ENCODE peak calls at places on chromosomes 13 and 19, in nine cellular contexts. One of them, this sample, is unnamed.

GRCh38 chr13:106354961-106355360 is 180.5 kb downstream of the EFNB2 start:
- DNase-seq in EL: no peak
- DNase-seq in activated CD4-positive, alpha-beta memory T cell treated with anti-CD3 and anti-CD28 coated beads, Interleukin-2, amount 10 ng/mL, durations not matched to agents 7 days and 5 days: no peak
- DNase-seq in dorsolateral prefrontal cortex: no peak
- DNase-seq in amniotic epithelial cell: no peak
- DNase-seq in IMR-90: no peak
- DNase-seq in heart left ventricle: no peak
- DNase-seq in stimulated activated CD8-positive, alpha-beta memory T cell treated with anti-CD3 and anti-CD28 coated beads, Interleukin-15, amount 100 ng/mL, for 1 hour: no peak
- DNase-seq in stimulated activated CD4-positive, alpha-beta T cell treated with anti-CD3 and anti-CD28 coated beads, TNF-alpha, amount 100 ng/mL, for 4 hours: no peak
- DNase-seq in this sample: no peak

GRCh38 chr19:42066075-42066754 is 3.8 kb downstream of the GRIK5 start:
- DNase-seq in EL: peak; percentile 15
- DNase-seq in activated CD4-positive, alpha-beta memory T cell treated with anti-CD3 and anti-CD28 coated beads, Interleukin-2, amount 10 ng/mL, durations not matched to agents 7 days and 5 days: peak; percentile 45
- DNase-seq in dorsolateral prefrontal cortex: peak; percentile 63
- DNase-seq in amniotic epithelial cell: peak; percentile 37
- DNase-seq in IMR-90: peak; percentile 19
- DNase-seq in heart left ventricle: no peak
- DNase-seq in stimulated activated CD8-positive, alpha-beta memory T cell treated with anti-CD3 and anti-CD28 coated beads, Interleukin-15, amount 100 ng/mL, for 1 hour: no peak
- DNase-seq in stimulated activated CD4-positive, alpha-beta T cell treated with anti-CD3 and anti-CD28 coated beads, TNF-alpha, amount 100 ng/mL, for 4 hours: no peak
- DNase-seq in this sample: no peak

GRCh38 chr13:22278336-22278929 is 607.6 kb downstream of the FGF9 start:
- DNase-seq in EL: no peak
- DNase-seq in activated CD4-positive, alpha-beta memory T cell treated with anti-CD3 and anti-CD28 coated beads, Interleukin-2, amount 10 ng/mL, durations not matched to agents 7 days and 5 days: peak; percentile 65
- DNase-seq in dorsolateral prefrontal cortex: no peak
- DNase-seq in amniotic epithelial cell: peak; percentile 4
- DNase-seq in IMR-90: peak; percentile 63
- DNase-seq in heart left ventricle: no peak
- DNase-seq in stimulated activated CD8-positive, alpha-beta memory T cell treated with anti-CD3 and anti-CD28 coated beads, Interleukin-15, amount 100 ng/mL, for 1 hour: peak; percentile 58
- DNase-seq in stimulated activated CD4-positive, alpha-beta T cell treated with anti-CD3 and anti-CD28 coated beads, TNF-alpha, amount 100 ng/mL, for 4 hours: peak; percentile 26
- DNase-seq in this sample: peak; percentile 49

GRCh38 chr19:35592226-35592625 is 6.3 kb downstream of the PMIS2 start:
- DNase-seq in EL: peak; percentile 29
- DNase-seq in activated CD4-positive, alpha-beta memory T cell treated with anti-CD3 and anti-CD28 coated beads, Interleukin-2, amount 10 ng/mL, durations not matched to agents 7 days and 5 days: no peak
- DNase-seq in dorsolateral prefrontal cortex: no peak
- DNase-seq in amniotic epithelial cell: peak; percentile 40
- DNase-seq in IMR-90: peak; percentile 37
- DNase-seq in heart left ventricle: no peak
- DNase-seq in stimulated activated CD8-positive, alpha-beta memory T cell treated with anti-CD3 and anti-CD28 coated beads, Interleukin-15, amount 100 ng/mL, for 1 hour: no peak
- DNase-seq in stimulated activated CD4-positive, alpha-beta T cell treated with anti-CD3 and anti-CD28 coated beads, TNF-alpha, amount 100 ng/mL, for 4 hours: no peak
- DNase-seq in this sample: no peak

GRCh38 chr19:12996542-12997094 is 1.3 kb downstream of the NFIX start:
- DNase-seq in EL: peak; percentile 57
- DNase-seq in activated CD4-positive, alpha-beta memory T cell treated with anti-CD3 and anti-CD28 coated beads, Interleukin-2, amount 10 ng/mL, durations not matched to agents 7 days and 5 days: no peak
- DNase-seq in dorsolateral prefrontal cortex: peak; percentile 70
- DNase-seq in amniotic epithelial cell: no peak
- DNase-seq in IMR-90: peak; percentile 22
- DNase-seq in heart left ventricle: peak; percentile 76
- DNase-seq in stimulated activated CD8-positive, alpha-beta memory T cell treated with anti-CD3 and anti-CD28 coated beads, Interleukin-15, amount 100 ng/mL, for 1 hour: no peak
- DNase-seq in stimulated activated CD4-positive, alpha-beta T cell treated with anti-CD3 and anti-CD28 coated beads, TNF-alpha, amount 100 ng/mL, for 4 hours: no peak
- DNase-seq in this sample: no peak

GRCh38 chr19:55005684-55006488 is 32.2 kb downstream of the GP6 start:
- DNase-seq in EL: peak; percentile 25
- DNase-seq in activated CD4-positive, alpha-beta memory T cell treated with anti-CD3 and anti-CD28 coated beads, Interleukin-2, amount 10 ng/mL, durations not matched to agents 7 days and 5 days: peak; percentile 71
- DNase-seq in dorsolateral prefrontal cortex: no peak
- DNase-seq in amniotic epithelial cell: peak; percentile 52
- DNase-seq in IMR-90: no peak
- DNase-seq in heart left ventricle: no peak
- DNase-seq in stimulated activated CD8-positive, alpha-beta memory T cell treated with anti-CD3 and anti-CD28 coated beads, Interleukin-15, amount 100 ng/mL, for 1 hour: peak; percentile 4
- DNase-seq in stimulated activated CD4-positive, alpha-beta T cell treated with anti-CD3 and anti-CD28 coated beads, TNF-alpha, amount 100 ng/mL, for 4 hours: peak; percentile 8
- DNase-seq in this sample: peak; percentile 82

GRCh38 chr13:24074687-24075086 is 85.8 kb upstream of the SPATA13 start:
- DNase-seq in EL: no peak
- DNase-seq in activated CD4-positive, alpha-beta memory T cell treated with anti-CD3 and anti-CD28 coated beads, Interleukin-2, amount 10 ng/mL, durations not matched to agents 7 days and 5 days: no peak
- DNase-seq in dorsolateral prefrontal cortex: no peak
- DNase-seq in amniotic epithelial cell: no peak
- DNase-seq in IMR-90: no peak
- DNase-seq in heart left ventricle: no peak
- DNase-seq in stimulated activated CD8-positive, alpha-beta memory T cell treated with anti-CD3 and anti-CD28 coated beads, Interleukin-15, amount 100 ng/mL, for 1 hour: no peak
- DNase-seq in stimulated activated CD4-positive, alpha-beta T cell treated with anti-CD3 and anti-CD28 coated beads, TNF-alpha, amount 100 ng/mL, for 4 hours: no peak
- DNase-seq in this sample: no peak

GRCh38 chr19:40217921-40218890 is at the start of gene TTC9B:
- DNase-seq in EL: no peak
- DNase-seq in activated CD4-positive, alpha-beta memory T cell treated with anti-CD3 and anti-CD28 coated beads, Interleukin-2, amount 10 ng/mL, durations not matched to agents 7 days and 5 days: peak; percentile 52
- DNase-seq in dorsolateral prefrontal cortex: peak; percentile 79
- DNase-seq in amniotic epithelial cell: no peak
- DNase-seq in IMR-90: no peak
- DNase-seq in heart left ventricle: peak; percentile 64
- DNase-seq in stimulated activated CD8-positive, alpha-beta memory T cell treated with anti-CD3 and anti-CD28 coated beads, Interleukin-15, amount 100 ng/mL, for 1 hour: peak; percentile 12
- DNase-seq in stimulated activated CD4-positive, alpha-beta T cell treated with anti-CD3 and anti-CD28 coated beads, TNF-alpha, amount 100 ng/mL, for 4 hours: no peak
- DNase-seq in this sample: peak; percentile 47

GRCh38 chr13:86986448-86986847 is 684.7 kb upstream of the SLITRK5 start:
- DNase-seq in EL: no peak
- DNase-seq in activated CD4-positive, alpha-beta memory T cell treated with anti-CD3 and anti-CD28 coated beads, Interleukin-2, amount 10 ng/mL, durations not matched to agents 7 days and 5 days: no peak
- DNase-seq in dorsolateral prefrontal cortex: no peak
- DNase-seq in amniotic epithelial cell: peak; percentile 60
- DNase-seq in IMR-90: peak; percentile 25
- DNase-seq in heart left ventricle: no peak
- DNase-seq in stimulated activated CD8-positive, alpha-beta memory T cell treated with anti-CD3 and anti-CD28 coated beads, Interleukin-15, amount 100 ng/mL, for 1 hour: no peak
- DNase-seq in stimulated activated CD4-positive, alpha-beta T cell treated with anti-CD3 and anti-CD28 coated beads, TNF-alpha, amount 100 ng/mL, for 4 hours: no peak
- DNase-seq in this sample: no peak

GRCh38 chr13:42377640-42378382 is 105.9 kb downstream of the AKAP11 start:
- DNase-seq in EL: no peak
- DNase-seq in activated CD4-positive, alpha-beta memory T cell treated with anti-CD3 and anti-CD28 coated beads, Interleukin-2, amount 10 ng/mL, durations not matched to agents 7 days and 5 days: peak; percentile 55
- DNase-seq in dorsolateral prefrontal cortex: no peak
- DNase-seq in amniotic epithelial cell: no peak
- DNase-seq in IMR-90: no peak
- DNase-seq in heart left ventricle: no peak
- DNase-seq in stimulated activated CD8-positive, alpha-beta memory T cell treated with anti-CD3 and anti-CD28 coated beads, Interleukin-15, amount 100 ng/mL, for 1 hour: no peak
- DNase-seq in stimulated activated CD4-positive, alpha-beta T cell treated with anti-CD3 and anti-CD28 coated beads, TNF-alpha, amount 100 ng/mL, for 4 hours: no peak
- DNase-seq in this sample: peak; percentile 80

GRCh38 chr13:53126803-53127202 is 98.2 kb downstream of the OLFM4 start:
- DNase-seq in EL: peak; percentile 46
- DNase-seq in activated CD4-positive, alpha-beta memory T cell treated with anti-CD3 and anti-CD28 coated beads, Interleukin-2, amount 10 ng/mL, durations not matched to agents 7 days and 5 days: no peak
- DNase-seq in dorsolateral prefrontal cortex: no peak
- DNase-seq in amniotic epithelial cell: no peak
- DNase-seq in IMR-90: peak; percentile 65
- DNase-seq in heart left ventricle: no peak
- DNase-seq in stimulated activated CD8-positive, alpha-beta memory T cell treated with anti-CD3 and anti-CD28 coated beads, Interleukin-15, amount 100 ng/mL, for 1 hour: no peak
- DNase-seq in stimulated activated CD4-positive, alpha-beta T cell treated with anti-CD3 and anti-CD28 coated beads, TNF-alpha, amount 100 ng/mL, for 4 hours: no peak
- DNase-seq in this sample: no peak

GRCh38 chr13:95337597-95337996 is 36.3 kb upstream of the ABCC4 start:
- DNase-seq in EL: no peak
- DNase-seq in activated CD4-positive, alpha-beta memory T cell treated with anti-CD3 and anti-CD28 coated beads, Interleukin-2, amount 10 ng/mL, durations not matched to agents 7 days and 5 days: no peak
- DNase-seq in dorsolateral prefrontal cortex: no peak
- DNase-seq in amniotic epithelial cell: peak; percentile 17
- DNase-seq in IMR-90: no peak
- DNase-seq in heart left ventricle: no peak
- DNase-seq in stimulated activated CD8-positive, alpha-beta memory T cell treated with anti-CD3 and anti-CD28 coated beads, Interleukin-15, amount 100 ng/mL, for 1 hour: no peak
- DNase-seq in stimulated activated CD4-positive, alpha-beta T cell treated with anti-CD3 and anti-CD28 coated beads, TNF-alpha, amount 100 ng/mL, for 4 hours: no peak
- DNase-seq in this sample: no peak

GRCh38 chr13:76884571-76885202 is 1.5 kb downstream of the KCTD12 start:
- DNase-seq in EL: peak; percentile 17
- DNase-seq in activated CD4-positive, alpha-beta memory T cell treated with anti-CD3 and anti-CD28 coated beads, Interleukin-2, amount 10 ng/mL, durations not matched to agents 7 days and 5 days: no peak
- DNase-seq in dorsolateral prefrontal cortex: no peak
- DNase-seq in amniotic epithelial cell: peak; percentile 76
- DNase-seq in IMR-90: peak; percentile 20
- DNase-seq in heart left ventricle: no peak
- DNase-seq in stimulated activated CD8-positive, alpha-beta memory T cell treated with anti-CD3 and anti-CD28 coated beads, Interleukin-15, amount 100 ng/mL, for 1 hour: no peak
- DNase-seq in stimulated activated CD4-positive, alpha-beta T cell treated with anti-CD3 and anti-CD28 coated beads, TNF-alpha, amount 100 ng/mL, for 4 hours: no peak
- DNase-seq in this sample: no peak

GRCh38 chr19:7078007-7078406 is 8.5 kb downstream of the ZNF557 start:
- DNase-seq in EL: no peak
- DNase-seq in activated CD4-positive, alpha-beta memory T cell treated with anti-CD3 and anti-CD28 coated beads, Interleukin-2, amount 10 ng/mL, durations not matched to agents 7 days and 5 days: no peak
- DNase-seq in dorsolateral prefrontal cortex: no peak
- DNase-seq in amniotic epithelial cell: peak; percentile 21
- DNase-seq in IMR-90: no peak
- DNase-seq in heart left ventricle: no peak
- DNase-seq in stimulated activated CD8-positive, alpha-beta memory T cell treated with anti-CD3 and anti-CD28 coated beads, Interleukin-15, amount 100 ng/mL, for 1 hour: no peak
- DNase-seq in stimulated activated CD4-positive, alpha-beta T cell treated with anti-CD3 and anti-CD28 coated beads, TNF-alpha, amount 100 ng/mL, for 4 hours: no peak
- DNase-seq in this sample: no peak

GRCh38 chr13:30002577-30002976 is 152.2 kb upstream of the UBL3 start:
- DNase-seq in EL: peak; percentile 88
- DNase-seq in activated CD4-positive, alpha-beta memory T cell treated with anti-CD3 and anti-CD28 coated beads, Interleukin-2, amount 10 ng/mL, durations not matched to agents 7 days and 5 days: no peak
- DNase-seq in dorsolateral prefrontal cortex: no peak
- DNase-seq in amniotic epithelial cell: peak; percentile 95
- DNase-seq in IMR-90: peak; percentile 85
- DNase-seq in heart left ventricle: no peak
- DNase-seq in stimulated activated CD8-positive, alpha-beta memory T cell treated with anti-CD3 and anti-CD28 coated beads, Interleukin-15, amount 100 ng/mL, for 1 hour: no peak
- DNase-seq in stimulated activated CD4-positive, alpha-beta T cell treated with anti-CD3 and anti-CD28 coated beads, TNF-alpha, amount 100 ng/mL, for 4 hours: no peak
- DNase-seq in this sample: no peak

GRCh38 chr13:90205081-90205480 is 1142.4 kb upstream of the MIR17HG start:
- DNase-seq in EL: no peak
- DNase-seq in activated CD4-positive, alpha-beta memory T cell treated with anti-CD3 and anti-CD28 coated beads, Interleukin-2, amount 10 ng/mL, durations not matched to agents 7 days and 5 days: no peak
- DNase-seq in dorsolateral prefrontal cortex: no peak
- DNase-seq in amniotic epithelial cell: no peak
- DNase-seq in IMR-90: no peak
- DNase-seq in heart left ventricle: no peak
- DNase-seq in stimulated activated CD8-positive, alpha-beta memory T cell treated with anti-CD3 and anti-CD28 coated beads, Interleukin-15, amount 100 ng/mL, for 1 hour: no peak
- DNase-seq in stimulated activated CD4-positive, alpha-beta T cell treated with anti-CD3 and anti-CD28 coated beads, TNF-alpha, amount 100 ng/mL, for 4 hours: no peak
- DNase-seq in this sample: no peak

GRCh38 chr19:2517881-2518601 is 42.1 kb downstream of the GADD45B start:
- DNase-seq in EL: no peak
- DNase-seq in activated CD4-positive, alpha-beta memory T cell treated with anti-CD3 and anti-CD28 coated beads, Interleukin-2, amount 10 ng/mL, durations not matched to agents 7 days and 5 days: no peak
- DNase-seq in dorsolateral prefrontal cortex: no peak
- DNase-seq in amniotic epithelial cell: peak; percentile 61
- DNase-seq in IMR-90: no peak
- DNase-seq in heart left ventricle: no peak
- DNase-seq in stimulated activated CD8-positive, alpha-beta memory T cell treated with anti-CD3 and anti-CD28 coated beads, Interleukin-15, amount 100 ng/mL, for 1 hour: no peak
- DNase-seq in stimulated activated CD4-positive, alpha-beta T cell treated with anti-CD3 and anti-CD28 coated beads, TNF-alpha, amount 100 ng/mL, for 4 hours: no peak
- DNase-seq in this sample: no peak

GRCh38 chr19:4909172-4909896 is at the start of gene UHRF1:
- DNase-seq in EL: peak; percentile 79
- DNase-seq in activated CD4-positive, alpha-beta memory T cell treated with anti-CD3 and anti-CD28 coated beads, Interleukin-2, amount 10 ng/mL, durations not matched to agents 7 days and 5 days: peak; percentile 66
- DNase-seq in dorsolateral prefrontal cortex: no peak
- DNase-seq in amniotic epithelial cell: no peak
- DNase-seq in IMR-90: no peak
- DNase-seq in heart left ventricle: no peak
- DNase-seq in stimulated activated CD8-positive, alpha-beta memory T cell treated with anti-CD3 and anti-CD28 coated beads, Interleukin-15, amount 100 ng/mL, for 1 hour: no peak
- DNase-seq in stimulated activated CD4-positive, alpha-beta T cell treated with anti-CD3 and anti-CD28 coated beads, TNF-alpha, amount 100 ng/mL, for 4 hours: no peak
- DNase-seq in this sample: no peak

GRCh38 chr19:4831351-4832340 is at the start of gene TICAM1:
- DNase-seq in EL: peak; percentile 69
- DNase-seq in activated CD4-positive, alpha-beta memory T cell treated with anti-CD3 and anti-CD28 coated beads, Interleukin-2, amount 10 ng/mL, durations not matched to agents 7 days and 5 days: peak; percentile 77
- DNase-seq in dorsolateral prefrontal cortex: peak; percentile 74
- DNase-seq in amniotic epithelial cell: peak; percentile 63
- DNase-seq in IMR-90: peak; percentile 65
- DNase-seq in heart left ventricle: peak; percentile 89
- DNase-seq in stimulated activated CD8-positive, alpha-beta memory T cell treated with anti-CD3 and anti-CD28 coated beads, Interleukin-15, amount 100 ng/mL, for 1 hour: peak; percentile 59
- DNase-seq in stimulated activated CD4-positive, alpha-beta T cell treated with anti-CD3 and anti-CD28 coated beads, TNF-alpha, amount 100 ng/mL, for 4 hours: peak; percentile 77
- DNase-seq in this sample: peak; percentile 81

GRCh38 chr13:60519496-60519895 is 122.5 kb downstream of the TDRD3 start:
- DNase-seq in EL: no peak
- DNase-seq in activated CD4-positive, alpha-beta memory T cell treated with anti-CD3 and anti-CD28 coated beads, Interleukin-2, amount 10 ng/mL, durations not matched to agents 7 days and 5 days: no peak
- DNase-seq in dorsolateral prefrontal cortex: no peak
- DNase-seq in amniotic epithelial cell: peak; percentile 81
- DNase-seq in IMR-90: no peak
- DNase-seq in heart left ventricle: no peak
- DNase-seq in stimulated activated CD8-positive, alpha-beta memory T cell treated with anti-CD3 and anti-CD28 coated beads, Interleukin-15, amount 100 ng/mL, for 1 hour: no peak
- DNase-seq in stimulated activated CD4-positive, alpha-beta T cell treated with anti-CD3 and anti-CD28 coated beads, TNF-alpha, amount 100 ng/mL, for 4 hours: no peak
- DNase-seq in this sample: no peak

GRCh38 chr13:110757296-110757695 is 43.8 kb downstream of the ING1 start:
- DNase-seq in EL: no peak
- DNase-seq in activated CD4-positive, alpha-beta memory T cell treated with anti-CD3 and anti-CD28 coated beads, Interleukin-2, amount 10 ng/mL, durations not matched to agents 7 days and 5 days: no peak
- DNase-seq in dorsolateral prefrontal cortex: no peak
- DNase-seq in amniotic epithelial cell: no peak
- DNase-seq in IMR-90: no peak
- DNase-seq in heart left ventricle: no peak
- DNase-seq in stimulated activated CD8-positive, alpha-beta memory T cell treated with anti-CD3 and anti-CD28 coated beads, Interleukin-15, amount 100 ng/mL, for 1 hour: no peak
- DNase-seq in stimulated activated CD4-positive, alpha-beta T cell treated with anti-CD3 and anti-CD28 coated beads, TNF-alpha, amount 100 ng/mL, for 4 hours: no peak
- DNase-seq in this sample: no peak

GRCh38 chr19:32041681-32042292 is 303.6 kb upstream of the ZNF507 start:
- DNase-seq in EL: no peak
- DNase-seq in activated CD4-positive, alpha-beta memory T cell treated with anti-CD3 and anti-CD28 coated beads, Interleukin-2, amount 10 ng/mL, durations not matched to agents 7 days and 5 days: peak; percentile 23
- DNase-seq in dorsolateral prefrontal cortex: peak; percentile 58
- DNase-seq in amniotic epithelial cell: no peak
- DNase-seq in IMR-90: peak; percentile 31
- DNase-seq in heart left ventricle: no peak
- DNase-seq in stimulated activated CD8-positive, alpha-beta memory T cell treated with anti-CD3 and anti-CD28 coated beads, Interleukin-15, amount 100 ng/mL, for 1 hour: no peak
- DNase-seq in stimulated activated CD4-positive, alpha-beta T cell treated with anti-CD3 and anti-CD28 coated beads, TNF-alpha, amount 100 ng/mL, for 4 hours: no peak
- DNase-seq in this sample: no peak

GRCh38 chr19:41821003-41821735 is 23.3 kb downstream of the LYPD4 start:
- DNase-seq in EL: peak; percentile 27
- DNase-seq in activated CD4-positive, alpha-beta memory T cell treated with anti-CD3 and anti-CD28 coated beads, Interleukin-2, amount 10 ng/mL, durations not matched to agents 7 days and 5 days: peak; percentile 47
- DNase-seq in dorsolateral prefrontal cortex: no peak
- DNase-seq in amniotic epithelial cell: peak; percentile 19
- DNase-seq in IMR-90: peak; percentile 15
- DNase-seq in heart left ventricle: no peak
- DNase-seq in stimulated activated CD8-positive, alpha-beta memory T cell treated with anti-CD3 and anti-CD28 coated beads, Interleukin-15, amount 100 ng/mL, for 1 hour: no peak
- DNase-seq in stimulated activated CD4-positive, alpha-beta T cell treated with anti-CD3 and anti-CD28 coated beads, TNF-alpha, amount 100 ng/mL, for 4 hours: no peak
- DNase-seq in this sample: peak; percentile 64

GRCh38 chr13:32125221-32125621 is 93.6 kb downstream of the FRY start:
- DNase-seq in EL: peak; percentile 91
- DNase-seq in activated CD4-positive, alpha-beta memory T cell treated with anti-CD3 and anti-CD28 coated beads, Interleukin-2, amount 10 ng/mL, durations not matched to agents 7 days and 5 days: no peak
- DNase-seq in dorsolateral prefrontal cortex: no peak
- DNase-seq in amniotic epithelial cell: peak; percentile 82
- DNase-seq in IMR-90: peak; percentile 26
- DNase-seq in heart left ventricle: no peak
- DNase-seq in stimulated activated CD8-positive, alpha-beta memory T cell treated with anti-CD3 and anti-CD28 coated beads, Interleukin-15, amount 100 ng/mL, for 1 hour: no peak
- DNase-seq in stimulated activated CD4-positive, alpha-beta T cell treated with anti-CD3 and anti-CD28 coated beads, TNF-alpha, amount 100 ng/mL, for 4 hours: no peak
- DNase-seq in this sample: no peak

GRCh38 chr13:107441279-107441678 is 774.1 kb downstream of the LIG4 start:
- DNase-seq in EL: peak; percentile 0
- DNase-seq in activated CD4-positive, alpha-beta memory T cell treated with anti-CD3 and anti-CD28 coated beads, Interleukin-2, amount 10 ng/mL, durations not matched to agents 7 days and 5 days: no peak
- DNase-seq in dorsolateral prefrontal cortex: no peak
- DNase-seq in amniotic epithelial cell: peak; percentile 88
- DNase-seq in IMR-90: peak; percentile 89
- DNase-seq in heart left ventricle: no peak
- DNase-seq in stimulated activated CD8-positive, alpha-beta memory T cell treated with anti-CD3 and anti-CD28 coated beads, Interleukin-15, amount 100 ng/mL, for 1 hour: no peak
- DNase-seq in stimulated activated CD4-positive, alpha-beta T cell treated with anti-CD3 and anti-CD28 coated beads, TNF-alpha, amount 100 ng/mL, for 4 hours: no peak
- DNase-seq in this sample: no peak

GRCh38 chr13:90014038-90014437 is 1333.4 kb upstream of the MIR17HG start:
- DNase-seq in EL: no peak
- DNase-seq in activated CD4-positive, alpha-beta memory T cell treated with anti-CD3 and anti-CD28 coated beads, Interleukin-2, amount 10 ng/mL, durations not matched to agents 7 days and 5 days: no peak
- DNase-seq in dorsolateral prefrontal cortex: no peak
- DNase-seq in amniotic epithelial cell: no peak
- DNase-seq in IMR-90: no peak
- DNase-seq in heart left ventricle: no peak
- DNase-seq in stimulated activated CD8-positive, alpha-beta memory T cell treated with anti-CD3 and anti-CD28 coated beads, Interleukin-15, amount 100 ng/mL, for 1 hour: no peak
- DNase-seq in stimulated activated CD4-positive, alpha-beta T cell treated with anti-CD3 and anti-CD28 coated beads, TNF-alpha, amount 100 ng/mL, for 4 hours: no peak
- DNase-seq in this sample: no peak

GRCh38 chr19:53981408-53981998 is 9.9 kb upstream of the CACNG6 start:
- DNase-seq in EL: no peak
- DNase-seq in activated CD4-positive, alpha-beta memory T cell treated with anti-CD3 and anti-CD28 coated beads, Interleukin-2, amount 10 ng/mL, durations not matched to agents 7 days and 5 days: no peak
- DNase-seq in dorsolateral prefrontal cortex: no peak
- DNase-seq in amniotic epithelial cell: no peak
- DNase-seq in IMR-90: no peak
- DNase-seq in heart left ventricle: no peak
- DNase-seq in stimulated activated CD8-positive, alpha-beta memory T cell treated with anti-CD3 and anti-CD28 coated beads, Interleukin-15, amount 100 ng/mL, for 1 hour: no peak
- DNase-seq in stimulated activated CD4-positive, alpha-beta T cell treated with anti-CD3 and anti-CD28 coated beads, TNF-alpha, amount 100 ng/mL, for 4 hours: no peak
- DNase-seq in this sample: no peak

GRCh38 chr19:38877781-38878574 is at the start of gene RINL:
- DNase-seq in EL: no peak
- DNase-seq in activated CD4-positive, alpha-beta memory T cell treated with anti-CD3 and anti-CD28 coated beads, Interleukin-2, amount 10 ng/mL, durations not matched to agents 7 days and 5 days: peak; percentile 78
- DNase-seq in dorsolateral prefrontal cortex: no peak
- DNase-seq in amniotic epithelial cell: no peak
- DNase-seq in IMR-90: no peak
- DNase-seq in heart left ventricle: peak; percentile 58
- DNase-seq in stimulated activated CD8-positive, alpha-beta memory T cell treated with anti-CD3 and anti-CD28 coated beads, Interleukin-15, amount 100 ng/mL, for 1 hour: peak; percentile 41
- DNase-seq in stimulated activated CD4-positive, alpha-beta T cell treated with anti-CD3 and anti-CD28 coated beads, TNF-alpha, amount 100 ng/mL, for 4 hours: peak; percentile 37
- DNase-seq in this sample: peak; percentile 78

GRCh38 chr13:52118595-52118994 is 10.3 kb downstream of the NEK5 start:
- DNase-seq in EL: no peak
- DNase-seq in activated CD4-positive, alpha-beta memory T cell treated with anti-CD3 and anti-CD28 coated beads, Interleukin-2, amount 10 ng/mL, durations not matched to agents 7 days and 5 days: no peak
- DNase-seq in dorsolateral prefrontal cortex: no peak
- DNase-seq in amniotic epithelial cell: no peak
- DNase-seq in IMR-90: no peak
- DNase-seq in heart left ventricle: no peak
- DNase-seq in stimulated activated CD8-positive, alpha-beta memory T cell treated with anti-CD3 and anti-CD28 coated beads, Interleukin-15, amount 100 ng/mL, for 1 hour: no peak
- DNase-seq in stimulated activated CD4-positive, alpha-beta T cell treated with anti-CD3 and anti-CD28 coated beads, TNF-alpha, amount 100 ng/mL, for 4 hours: no peak
- DNase-seq in this sample: no peak